ENCODE peak calls at places on chromosomes 1 and 21, in five cellular contexts. One of them, this sample, is unnamed.

GRCh38 chr1:211830055-211830329 is 571 bp downstream of the LPGAT1 start:
- DNase-seq in BE2C: no peak
- DNase-seq in activated T-helper 1 cell treated with Interleukin-2 at 50 U/mL for 16 hours: peak; percentile 9
- DNase-seq in mesothelial cell of epicardium: no peak
- DNase-seq in stimulated activated CD4-positive, alpha-beta T cell treated with anti-CD3 and anti-CD28 coated beads, Interleukin-15, amount 100 ng/mL, for 1 hour: peak; percentile 4
- DNase-seq in this sample: no peak

GRCh38 chr1:114323959-114324825 is 170.5 kb upstream of the SYT6 start:
- DNase-seq in activated T-helper 1 cell treated with Interleukin-2 at 50 U/mL for 16 hours: no peak
- DNase-seq in mesothelial cell of epicardium: no peak
- DNase-seq in BE2C: no peak
- DNase-seq in stimulated activated CD4-positive, alpha-beta T cell treated with anti-CD3 and anti-CD28 coated beads, Interleukin-15, amount 100 ng/mL, for 1 hour: no peak
- DNase-seq in this sample: no peak

GRCh38 chr1:76390451-76390850 is 315.9 kb downstream of the ST6GALNAC3 start:
- DNase-seq in BE2C: no peak
- DNase-seq in stimulated activated CD4-positive, alpha-beta T cell treated with anti-CD3 and anti-CD28 coated beads, Interleukin-15, amount 100 ng/mL, for 1 hour: no peak
- DNase-seq in mesothelial cell of epicardium: no peak
- DNase-seq in activated T-helper 1 cell treated with Interleukin-2 at 50 U/mL for 16 hours: no peak
- DNase-seq in this sample: no peak

GRCh38 chr1:66732407-66733166 is 19.7 kb upstream of the DYNLT5 start:
- DNase-seq in BE2C: no peak
- DNase-seq in stimulated activated CD4-positive, alpha-beta T cell treated with anti-CD3 and anti-CD28 coated beads, Interleukin-15, amount 100 ng/mL, for 1 hour: no peak
- DNase-seq in activated T-helper 1 cell treated with Interleukin-2 at 50 U/mL for 16 hours: no peak
- DNase-seq in mesothelial cell of epicardium: no peak
- DNase-seq in this sample: no peak

GRCh38 chr1:101190441-101190840 is 46.4 kb upstream of the S1PR1 start:
- DNase-seq in mesothelial cell of epicardium: no peak
- DNase-seq in BE2C: no peak
- DNase-seq in stimulated activated CD4-positive, alpha-beta T cell treated with anti-CD3 and anti-CD28 coated beads, Interleukin-15, amount 100 ng/mL, for 1 hour: no peak
- DNase-seq in activated T-helper 1 cell treated with Interleukin-2 at 50 U/mL for 16 hours: no peak
- DNase-seq in this sample: no peak

GRCh38 chr1:146039844-146040194 is 18.3 kb upstream of the HJV start:
- DNase-seq in activated T-helper 1 cell treated with Interleukin-2 at 50 U/mL for 16 hours: no peak
- DNase-seq in BE2C: no peak
- DNase-seq in mesothelial cell of epicardium: no peak
- DNase-seq in stimulated activated CD4-positive, alpha-beta T cell treated with anti-CD3 and anti-CD28 coated beads, Interleukin-15, amount 100 ng/mL, for 1 hour: no peak
- DNase-seq in this sample: no peak

GRCh38 chr1:917466-918091 is 6.1 kb upstream of the SAMD11 start:
- DNase-seq in BE2C: no peak
- DNase-seq in activated T-helper 1 cell treated with Interleukin-2 at 50 U/mL for 16 hours: no peak
- DNase-seq in mesothelial cell of epicardium: peak; percentile 42
- DNase-seq in stimulated activated CD4-positive, alpha-beta T cell treated with anti-CD3 and anti-CD28 coated beads, Interleukin-15, amount 100 ng/mL, for 1 hour: no peak
- DNase-seq in this sample: no peak

GRCh38 chr1:7186382-7187120 is 401.3 kb downstream of the CAMTA1 start:
- DNase-seq in mesothelial cell of epicardium: no peak
- DNase-seq in stimulated activated CD4-positive, alpha-beta T cell treated with anti-CD3 and anti-CD28 coated beads, Interleukin-15, amount 100 ng/mL, for 1 hour: no peak
- DNase-seq in BE2C: no peak
- DNase-seq in activated T-helper 1 cell treated with Interleukin-2 at 50 U/mL for 16 hours: no peak
- DNase-seq in this sample: no peak

GRCh38 chr21:43352568-43353281 is 74.2 kb downstream of the SIK1 start:
- DNase-seq in stimulated activated CD4-positive, alpha-beta T cell treated with anti-CD3 and anti-CD28 coated beads, Interleukin-15, amount 100 ng/mL, for 1 hour: no peak
- DNase-seq in activated T-helper 1 cell treated with Interleukin-2 at 50 U/mL for 16 hours: no peak
- DNase-seq in mesothelial cell of epicardium: no peak
- DNase-seq in BE2C: peak; percentile 34
- DNase-seq in this sample: no peak

GRCh38 chr1:82179162-82179561 is 378.4 kb downstream of the ADGRL2 start:
- DNase-seq in mesothelial cell of epicardium: no peak
- DNase-seq in activated T-helper 1 cell treated with Interleukin-2 at 50 U/mL for 16 hours: no peak
- DNase-seq in BE2C: no peak
- DNase-seq in stimulated activated CD4-positive, alpha-beta T cell treated with anti-CD3 and anti-CD28 coated beads, Interleukin-15, amount 100 ng/mL, for 1 hour: no peak
- DNase-seq in this sample: no peak

GRCh38 chr21:44872266-44872567 is 1.3 kb downstream of the PTTG1IP start:
- DNase-seq in BE2C: no peak
- DNase-seq in activated T-helper 1 cell treated with Interleukin-2 at 50 U/mL for 16 hours: no peak
- DNase-seq in stimulated activated CD4-positive, alpha-beta T cell treated with anti-CD3 and anti-CD28 coated beads, Interleukin-15, amount 100 ng/mL, for 1 hour: no peak
- DNase-seq in mesothelial cell of epicardium: no peak
- DNase-seq in this sample: no peak

GRCh38 chr1:166888710-166889109 is 12.6 kb upstream of the TADA1 start:
- DNase-seq in stimulated activated CD4-positive, alpha-beta T cell treated with anti-CD3 and anti-CD28 coated beads, Interleukin-15, amount 100 ng/mL, for 1 hour: no peak
- DNase-seq in BE2C: no peak
- DNase-seq in activated T-helper 1 cell treated with Interleukin-2 at 50 U/mL for 16 hours: no peak
- DNase-seq in mesothelial cell of epicardium: no peak
- DNase-seq in this sample: no peak

GRCh38 chr1:204647114-204647804 is 38.3 kb downstream of the LRRN2 start:
- DNase-seq in mesothelial cell of epicardium: no peak
- DNase-seq in stimulated activated CD4-positive, alpha-beta T cell treated with anti-CD3 and anti-CD28 coated beads, Interleukin-15, amount 100 ng/mL, for 1 hour: no peak
- DNase-seq in BE2C: peak; percentile 42
- DNase-seq in activated T-helper 1 cell treated with Interleukin-2 at 50 U/mL for 16 hours: no peak
- DNase-seq in this sample: no peak

GRCh38 chr1:16048573-16049189 is 5.1 kb downstream of the CLCNKB start:
- DNase-seq in BE2C: peak; percentile 75
- DNase-seq in mesothelial cell of epicardium: peak; percentile 86
- DNase-seq in stimulated activated CD4-positive, alpha-beta T cell treated with anti-CD3 and anti-CD28 coated beads, Interleukin-15, amount 100 ng/mL, for 1 hour: peak; percentile 32
- DNase-seq in activated T-helper 1 cell treated with Interleukin-2 at 50 U/mL for 16 hours: no peak
- DNase-seq in this sample: no peak

GRCh38 chr1:196403803-196404690 is 204.2 kb downstream of the KCNT2 start:
- DNase-seq in activated T-helper 1 cell treated with Interleukin-2 at 50 U/mL for 16 hours: no peak
- DNase-seq in stimulated activated CD4-positive, alpha-beta T cell treated with anti-CD3 and anti-CD28 coated beads, Interleukin-15, amount 100 ng/mL, for 1 hour: no peak
- DNase-seq in mesothelial cell of epicardium: no peak
- DNase-seq in BE2C: no peak
- DNase-seq in this sample: no peak

GRCh38 chr1:171251042-171251740 is 2.9 kb downstream of the FMO1 start:
- DNase-seq in activated T-helper 1 cell treated with Interleukin-2 at 50 U/mL for 16 hours: no peak
- DNase-seq in stimulated activated CD4-positive, alpha-beta T cell treated with anti-CD3 and anti-CD28 coated beads, Interleukin-15, amount 100 ng/mL, for 1 hour: peak; percentile 6
- DNase-seq in BE2C: no peak
- DNase-seq in mesothelial cell of epicardium: no peak
- DNase-seq in this sample: no peak

This sample was measured in activated CD4-positive, CD25-positive, alpha-beta regulatory T cell treated with anti-CD3 and anti-CD28 coated beads, Interleukin-2, amount 50 U/mL, for 16 hours.